ENCODE peak calls at places on chromosomes 7 and 10, in ten cellular contexts. One of them, this sample, is unnamed.
A peak's percentile ranks its signal among the peaks of the same experiment; 100 is the strongest.

GRCh38 chr7:124652237-124652636 is 113.4 kb downstream of the GPR37 start:
- DNase-seq in epithelial cell of esophagus: peak; percentile 56
- DNase-seq in left colon: no peak
- DNase-seq in astrocyte of the cerebellum: no peak
- DNase-seq in NK-92 treated with Interleukin-12 subunit alpha and Interleukin-12 subunit beta, amount 100 ng/mL, for 24 hours: no peak
- DNase-seq in EH: peak; percentile 23
- DNase-seq in AG09309: no peak
- DNase-seq in GM12864: no peak
- DNase-seq in stimulated activated CD8-positive, alpha-beta memory T cell treated with anti-CD3 and anti-CD28 coated beads, Interleukin-4, amount 100 ng/mL, for 24 hours: no peak
- DNase-seq in lung microvascular endothelial cell: no peak
- DNase-seq in this sample: peak; percentile 39

GRCh38 chr7:44236333-44236728 is 35.6 kb downstream of the YKT6 start:
- DNase-seq in epithelial cell of esophagus: no peak
- DNase-seq in left colon: no peak
- DNase-seq in astrocyte of the cerebellum: no peak
- DNase-seq in NK-92 treated with Interleukin-12 subunit alpha and Interleukin-12 subunit beta, amount 100 ng/mL, for 24 hours: no peak
- DNase-seq in EH: no peak
- DNase-seq in AG09309: no peak
- DNase-seq in GM12864: no peak
- DNase-seq in stimulated activated CD8-positive, alpha-beta memory T cell treated with anti-CD3 and anti-CD28 coated beads, Interleukin-4, amount 100 ng/mL, for 24 hours: no peak
- DNase-seq in lung microvascular endothelial cell: no peak
- DNase-seq in this sample: no peak

GRCh38 chr7:79610301-79610700 is 156.8 kb upstream of the MAGI2 start:
- DNase-seq in epithelial cell of esophagus: no peak
- DNase-seq in left colon: no peak
- DNase-seq in astrocyte of the cerebellum: peak; percentile 56
- DNase-seq in NK-92 treated with Interleukin-12 subunit alpha and Interleukin-12 subunit beta, amount 100 ng/mL, for 24 hours: no peak
- DNase-seq in EH: peak; percentile 19
- DNase-seq in AG09309: peak; percentile 8
- DNase-seq in GM12864: no peak
- DNase-seq in stimulated activated CD8-positive, alpha-beta memory T cell treated with anti-CD3 and anti-CD28 coated beads, Interleukin-4, amount 100 ng/mL, for 24 hours: no peak
- DNase-seq in lung microvascular endothelial cell: no peak
- DNase-seq in this sample: no peak

GRCh38 chr7:14698239-14698638 is 204.3 kb downstream of the DGKB start:
- DNase-seq in epithelial cell of esophagus: no peak
- DNase-seq in left colon: no peak
- DNase-seq in astrocyte of the cerebellum: no peak
- DNase-seq in NK-92 treated with Interleukin-12 subunit alpha and Interleukin-12 subunit beta, amount 100 ng/mL, for 24 hours: no peak
- DNase-seq in EH: no peak
- DNase-seq in AG09309: no peak
- DNase-seq in GM12864: no peak
- DNase-seq in stimulated activated CD8-positive, alpha-beta memory T cell treated with anti-CD3 and anti-CD28 coated beads, Interleukin-4, amount 100 ng/mL, for 24 hours: no peak
- DNase-seq in lung microvascular endothelial cell: no peak
- DNase-seq in this sample: no peak

GRCh38 chr7:45347804-45348203 is 190.2 kb downstream of the RAMP3 start:
- DNase-seq in epithelial cell of esophagus: peak; percentile 62
- DNase-seq in left colon: no peak
- DNase-seq in astrocyte of the cerebellum: no peak
- DNase-seq in NK-92 treated with Interleukin-12 subunit alpha and Interleukin-12 subunit beta, amount 100 ng/mL, for 24 hours: no peak
- DNase-seq in EH: peak; percentile 87
- DNase-seq in AG09309: peak; percentile 37
- DNase-seq in GM12864: no peak
- DNase-seq in stimulated activated CD8-positive, alpha-beta memory T cell treated with anti-CD3 and anti-CD28 coated beads, Interleukin-4, amount 100 ng/mL, for 24 hours: no peak
- DNase-seq in lung microvascular endothelial cell: no peak
- DNase-seq in this sample: peak; percentile 77

GRCh38 chr7:80907141-80907601 is 11.7 kb downstream of the SEMA3C start:
- DNase-seq in epithelial cell of esophagus: no peak
- DNase-seq in left colon: no peak
- DNase-seq in astrocyte of the cerebellum: no peak
- DNase-seq in NK-92 treated with Interleukin-12 subunit alpha and Interleukin-12 subunit beta, amount 100 ng/mL, for 24 hours: no peak
- DNase-seq in EH: peak; percentile 23
- DNase-seq in AG09309: no peak
- DNase-seq in GM12864: no peak
- DNase-seq in stimulated activated CD8-positive, alpha-beta memory T cell treated with anti-CD3 and anti-CD28 coated beads, Interleukin-4, amount 100 ng/mL, for 24 hours: no peak
- DNase-seq in lung microvascular endothelial cell: no peak
- DNase-seq in this sample: no peak

GRCh38 chr7:132072873-132073272 is 503.4 kb downstream of the PLXNA4 start:
- DNase-seq in epithelial cell of esophagus: no peak
- DNase-seq in left colon: no peak
- DNase-seq in astrocyte of the cerebellum: no peak
- DNase-seq in NK-92 treated with Interleukin-12 subunit alpha and Interleukin-12 subunit beta, amount 100 ng/mL, for 24 hours: no peak
- DNase-seq in EH: no peak
- DNase-seq in AG09309: no peak
- DNase-seq in GM12864: no peak
- DNase-seq in stimulated activated CD8-positive, alpha-beta memory T cell treated with anti-CD3 and anti-CD28 coated beads, Interleukin-4, amount 100 ng/mL, for 24 hours: no peak
- DNase-seq in lung microvascular endothelial cell: no peak
- DNase-seq in this sample: no peak

GRCh38 chr7:44288381-44288685 is 37.1 kb downstream of the CAMK2B start:
- DNase-seq in epithelial cell of esophagus: no peak
- DNase-seq in left colon: no peak
- DNase-seq in astrocyte of the cerebellum: no peak
- DNase-seq in NK-92 treated with Interleukin-12 subunit alpha and Interleukin-12 subunit beta, amount 100 ng/mL, for 24 hours: no peak
- DNase-seq in EH: no peak
- DNase-seq in AG09309: no peak
- DNase-seq in GM12864: no peak
- DNase-seq in stimulated activated CD8-positive, alpha-beta memory T cell treated with anti-CD3 and anti-CD28 coated beads, Interleukin-4, amount 100 ng/mL, for 24 hours: no peak
- DNase-seq in lung microvascular endothelial cell: no peak
- DNase-seq in this sample: no peak

GRCh38 chr10:43287056-43288007 is 20.5 kb upstream of the RASGEF1A start:
- DNase-seq in epithelial cell of esophagus: peak; percentile 83
- DNase-seq in left colon: peak; percentile 53
- DNase-seq in astrocyte of the cerebellum: no peak
- DNase-seq in NK-92 treated with Interleukin-12 subunit alpha and Interleukin-12 subunit beta, amount 100 ng/mL, for 24 hours: peak; percentile 74
- DNase-seq in EH: no peak
- DNase-seq in AG09309: no peak
- DNase-seq in GM12864: peak; percentile 16
- DNase-seq in stimulated activated CD8-positive, alpha-beta memory T cell treated with anti-CD3 and anti-CD28 coated beads, Interleukin-4, amount 100 ng/mL, for 24 hours: peak; percentile 15
- DNase-seq in lung microvascular endothelial cell: peak; percentile 38
- DNase-seq in this sample: peak; percentile 70

GRCh38 chr10:131577178-131577555 is 265.6 kb upstream of the TCERG1L start:
- DNase-seq in epithelial cell of esophagus: no peak
- DNase-seq in left colon: no peak
- DNase-seq in astrocyte of the cerebellum: no peak
- DNase-seq in NK-92 treated with Interleukin-12 subunit alpha and Interleukin-12 subunit beta, amount 100 ng/mL, for 24 hours: no peak
- DNase-seq in EH: no peak
- DNase-seq in AG09309: no peak
- DNase-seq in GM12864: no peak
- DNase-seq in stimulated activated CD8-positive, alpha-beta memory T cell treated with anti-CD3 and anti-CD28 coated beads, Interleukin-4, amount 100 ng/mL, for 24 hours: no peak
- DNase-seq in lung microvascular endothelial cell: no peak
- DNase-seq in this sample: no peak

GRCh38 chr10:18293536-18294510 is 153.6 kb downstream of the CACNB2 start:
- DNase-seq in epithelial cell of esophagus: no peak
- DNase-seq in left colon: no peak
- DNase-seq in astrocyte of the cerebellum: no peak
- DNase-seq in NK-92 treated with Interleukin-12 subunit alpha and Interleukin-12 subunit beta, amount 100 ng/mL, for 24 hours: no peak
- DNase-seq in EH: no peak
- DNase-seq in AG09309: no peak
- DNase-seq in GM12864: no peak
- DNase-seq in stimulated activated CD8-positive, alpha-beta memory T cell treated with anti-CD3 and anti-CD28 coated beads, Interleukin-4, amount 100 ng/mL, for 24 hours: no peak
- DNase-seq in lung microvascular endothelial cell: no peak
- DNase-seq in this sample: no peak

GRCh38 chr10:82969405-82969804 is 1094.4 kb downstream of the NRG3 start:
- DNase-seq in epithelial cell of esophagus: peak; percentile 1
- DNase-seq in left colon: no peak
- DNase-seq in astrocyte of the cerebellum: peak; percentile 20
- DNase-seq in NK-92 treated with Interleukin-12 subunit alpha and Interleukin-12 subunit beta, amount 100 ng/mL, for 24 hours: no peak
- DNase-seq in EH: peak; percentile 25
- DNase-seq in AG09309: no peak
- DNase-seq in GM12864: no peak
- DNase-seq in stimulated activated CD8-positive, alpha-beta memory T cell treated with anti-CD3 and anti-CD28 coated beads, Interleukin-4, amount 100 ng/mL, for 24 hours: no peak
- DNase-seq in lung microvascular endothelial cell: no peak
- DNase-seq in this sample: no peak

GRCh38 chr7:158606111-158606510 is 18.5 kb upstream of the PTPRN2 start:
- DNase-seq in epithelial cell of esophagus: no peak
- DNase-seq in left colon: no peak
- DNase-seq in astrocyte of the cerebellum: no peak
- DNase-seq in NK-92 treated with Interleukin-12 subunit alpha and Interleukin-12 subunit beta, amount 100 ng/mL, for 24 hours: no peak
- DNase-seq in EH: peak; percentile 20
- DNase-seq in AG09309: no peak
- DNase-seq in GM12864: no peak
- DNase-seq in stimulated activated CD8-positive, alpha-beta memory T cell treated with anti-CD3 and anti-CD28 coated beads, Interleukin-4, amount 100 ng/mL, for 24 hours: no peak
- DNase-seq in lung microvascular endothelial cell: no peak
- DNase-seq in this sample: no peak